ENCODE peak calls at places on chromosomes 13 and 19, in seven cellular contexts. One of them, this sample, is unnamed. For H3K36me3, the result is how much of the 10 kb centered on the place peaks cover.

GRCh38 chr13:111337206-111337605 is 16.8 kb downstream of the TEX29 start:
- DNase-seq in suprapubic skin: no peak
- DNase-seq in pancreas: no peak
- DNase-seq in ascending aorta: no peak
- DNase-seq in brain microvascular endothelial cell: peak
- DNase-seq in lower lobe of right lung: no peak
- DNase-seq in thyroid gland: no peak
- DNase-seq in this sample: no peak

GRCh38 chr19:35557539-35558399 is 5.7 kb downstream of the ATP4A start:
- DNase-seq in suprapubic skin: no peak
- DNase-seq in thyroid gland: peak
- DNase-seq in brain microvascular endothelial cell: peak
- DNase-seq in ascending aorta: no peak
- DNase-seq in lower lobe of right lung: peak
- DNase-seq in pancreas: peak
- DNase-seq in this sample: peak

GRCh38 chr13:76863022-76863421 is 23.2 kb downstream of the KCTD12 start:
- DNase-seq in ascending aorta: no peak
- DNase-seq in lower lobe of right lung: no peak
- DNase-seq in suprapubic skin: no peak
- DNase-seq in pancreas: no peak
- DNase-seq in thyroid gland: no peak
- DNase-seq in brain microvascular endothelial cell: no peak
- DNase-seq in this sample: no peak

GRCh38 chr13:20424959-20425358 is 100.7 kb downstream of the CRYL1 start:
- DNase-seq in pancreas: no peak
- DNase-seq in suprapubic skin: no peak
- DNase-seq in brain microvascular endothelial cell: no peak
- DNase-seq in ascending aorta: no peak
- DNase-seq in thyroid gland: no peak
- DNase-seq in lower lobe of right lung: no peak
- DNase-seq in this sample: no peak

GRCh38 chr19:56333506-56333905 is 18.9 kb upstream of the ZSCAN5A start:
- DNase-seq in lower lobe of right lung: no peak
- DNase-seq in pancreas: no peak
- DNase-seq in thyroid gland: peak
- DNase-seq in suprapubic skin: no peak
- DNase-seq in brain microvascular endothelial cell: peak
- DNase-seq in ascending aorta: no peak
- DNase-seq in this sample: no peak

GRCh38 chr13:26921918-26922317 is 161.3 kb upstream of the GPR12 start:
- DNase-seq in lower lobe of right lung: no peak
- DNase-seq in thyroid gland: no peak
- DNase-seq in suprapubic skin: no peak
- DNase-seq in brain microvascular endothelial cell: no peak
- DNase-seq in pancreas: no peak
- DNase-seq in ascending aorta: no peak
- DNase-seq in this sample: no peak

GRCh38 chr13:29679357-29680050 is 84.0 kb upstream of the SLC7A1 start:
- DNase-seq in lower lobe of right lung: no peak
- DNase-seq in ascending aorta: no peak
- DNase-seq in thyroid gland: no peak
- DNase-seq in pancreas: peak
- DNase-seq in suprapubic skin: no peak
- DNase-seq in brain microvascular endothelial cell: no peak
- DNase-seq in this sample: peak

GRCh38 chr13:45101327-45102018 is 18.8 kb upstream of the GTF2F2 start:
- DNase-seq in brain microvascular endothelial cell: no peak
- DNase-seq in ascending aorta: no peak
- DNase-seq in lower lobe of right lung: no peak
- DNase-seq in thyroid gland: no peak
- DNase-seq in suprapubic skin: no peak
- DNase-seq in pancreas: no peak
- DNase-seq in this sample: no peak

GRCh38 chr13:45047394-45048328 is 58.3 kb downstream of the GPALPP1 start:
- DNase-seq in brain microvascular endothelial cell: peak
- DNase-seq in pancreas: peak
- DNase-seq in lower lobe of right lung: peak
- DNase-seq in thyroid gland: peak
- DNase-seq in suprapubic skin: no peak
- DNase-seq in ascending aorta: no peak
- DNase-seq in this sample: peak

GRCh38 chr13:52846567-52847321 is 1.7 kb downstream of the PCDH8 start:
- DNase-seq in brain microvascular endothelial cell: no peak
- DNase-seq in ascending aorta: no peak
- DNase-seq in lower lobe of right lung: peak
- DNase-seq in suprapubic skin: no peak
- DNase-seq in thyroid gland: peak
- DNase-seq in pancreas: peak
- DNase-seq in this sample: peak

GRCh38 chr13:52847682-52848432 is 583 bp downstream of the PCDH8 start:
- DNase-seq in suprapubic skin: no peak
- DNase-seq in thyroid gland: no peak
- DNase-seq in brain microvascular endothelial cell: no peak
- DNase-seq in pancreas: peak
- DNase-seq in ascending aorta: no peak
- DNase-seq in lower lobe of right lung: no peak
- DNase-seq in this sample: no peak

GRCh38 chr13:52849727-52850395 is 1.4 kb upstream of the PCDH8 start:
- DNase-seq in pancreas: no peak
- DNase-seq in brain microvascular endothelial cell: no peak
- DNase-seq in suprapubic skin: no peak
- DNase-seq in ascending aorta: no peak
- DNase-seq in thyroid gland: no peak
- DNase-seq in lower lobe of right lung: no peak
- DNase-seq in this sample: no peak

GRCh38 chr13:52847322-52847681 is 1.1 kb downstream of the PCDH8 start:
- DNase-seq in ascending aorta: no peak
- DNase-seq in suprapubic skin: no peak
- DNase-seq in brain microvascular endothelial cell: no peak
- DNase-seq in lower lobe of right lung: no peak
- DNase-seq in pancreas: no peak
- DNase-seq in thyroid gland: no peak
- DNase-seq in this sample: no peak

DNA sequence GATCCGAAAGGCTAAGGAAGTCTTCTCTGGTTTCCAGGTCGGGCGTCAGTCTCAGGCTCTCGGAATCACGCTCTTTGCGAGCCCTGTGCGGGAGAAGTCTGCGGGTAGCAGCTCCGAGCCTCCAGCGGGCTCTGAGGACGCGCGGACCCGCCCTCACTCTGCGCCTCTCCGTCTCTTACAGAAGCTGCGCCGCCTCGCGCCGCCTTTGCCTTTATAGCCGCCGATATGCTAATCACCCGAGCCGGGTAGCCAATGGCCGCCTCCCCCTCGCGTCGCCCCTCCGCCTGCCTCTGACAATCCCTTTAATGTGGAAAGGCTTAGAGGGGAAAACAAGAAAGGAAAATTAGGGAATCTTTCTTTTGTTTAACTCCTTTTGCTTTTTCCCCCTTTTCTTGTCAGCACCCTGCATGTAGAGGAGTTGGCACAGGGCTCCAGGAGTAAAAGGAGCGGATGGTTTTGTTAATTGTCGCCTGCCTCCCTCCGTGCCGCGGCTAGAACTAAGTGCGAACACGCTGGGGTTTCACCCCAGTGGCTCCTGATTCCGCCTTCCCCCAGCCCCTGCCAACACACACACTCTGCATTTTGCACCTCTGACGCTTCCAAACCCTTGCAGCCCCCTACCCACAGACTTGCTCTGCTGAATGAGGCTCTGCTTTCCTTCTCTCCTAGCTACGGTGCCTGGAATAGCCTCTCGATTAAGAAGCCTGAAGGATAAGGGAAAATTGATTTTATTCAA is at the start of gene PCDH8:
- DNase-seq in brain microvascular endothelial cell: no peak
- DNase-seq in suprapubic skin: no peak
- DNase-seq in lower lobe of right lung: peak
- DNase-seq in ascending aorta: no peak
- DNase-seq in pancreas: peak
- DNase-seq in thyroid gland: no peak
- DNase-seq in this sample: no peak
- TF ChIP-seq CTCF in brain microvascular endothelial cell: no peak
- TF ChIP-seq CTCF in suprapubic skin: no peak
- TF ChIP-seq CTCF in lower lobe of right lung: no peak
- TF ChIP-seq CTCF in ascending aorta: no peak
- TF ChIP-seq CTCF in pancreas: no peak
- TF ChIP-seq CTCF in thyroid gland: no peak
- TF ChIP-seq CTCF in this sample: no peak

GRCh38 chr19:34213283-34213682 is 41.0 kb downstream of the LSM14A start:
- DNase-seq in suprapubic skin: no peak
- DNase-seq in ascending aorta: no peak
- DNase-seq in thyroid gland: no peak
- DNase-seq in brain microvascular endothelial cell: no peak
- DNase-seq in lower lobe of right lung: no peak
- DNase-seq in pancreas: no peak
- DNase-seq in this sample: no peak
- H3K36me3 ChIP-seq in suprapubic skin: half or more
- H3K36me3 ChIP-seq in ascending aorta: under half
- H3K36me3 ChIP-seq in thyroid gland: under half
- H3K36me3 ChIP-seq in brain microvascular endothelial cell: under half
- H3K36me3 ChIP-seq in lower lobe of right lung: half or more
- H3K36me3 ChIP-seq in pancreas: under half
- H3K36me3 ChIP-seq in this sample: under half

GRCh38 chr13:47545630-47546029 is 455.4 kb downstream of the SUCLA2 start:
- DNase-seq in suprapubic skin: no peak
- DNase-seq in ascending aorta: no peak
- DNase-seq in thyroid gland: no peak
- DNase-seq in pancreas: no peak
- DNase-seq in lower lobe of right lung: no peak
- DNase-seq in brain microvascular endothelial cell: no peak
- DNase-seq in this sample: no peak

GRCh38 chr13:47548294-47548825 is 452.7 kb downstream of the SUCLA2 start:
- DNase-seq in suprapubic skin: no peak
- DNase-seq in lower lobe of right lung: no peak
- DNase-seq in ascending aorta: no peak
- DNase-seq in pancreas: no peak
- DNase-seq in brain microvascular endothelial cell: no peak
- DNase-seq in thyroid gland: no peak
- DNase-seq in this sample: no peak

GRCh38 chr13:47546963-47547345 is 454.1 kb downstream of the SUCLA2 start:
- DNase-seq in lower lobe of right lung: no peak
- DNase-seq in pancreas: no peak
- DNase-seq in brain microvascular endothelial cell: no peak
- DNase-seq in thyroid gland: no peak
- DNase-seq in suprapubic skin: no peak
- DNase-seq in ascending aorta: no peak
- DNase-seq in this sample: no peak

GRCh38 chr13:47546265-47546962 is 454.7 kb downstream of the SUCLA2 start:
- DNase-seq in lower lobe of right lung: no peak
- DNase-seq in thyroid gland: no peak
- DNase-seq in suprapubic skin: no peak
- DNase-seq in brain microvascular endothelial cell: no peak
- DNase-seq in pancreas: no peak
- DNase-seq in ascending aorta: no peak
- DNase-seq in this sample: peak

DNA sequence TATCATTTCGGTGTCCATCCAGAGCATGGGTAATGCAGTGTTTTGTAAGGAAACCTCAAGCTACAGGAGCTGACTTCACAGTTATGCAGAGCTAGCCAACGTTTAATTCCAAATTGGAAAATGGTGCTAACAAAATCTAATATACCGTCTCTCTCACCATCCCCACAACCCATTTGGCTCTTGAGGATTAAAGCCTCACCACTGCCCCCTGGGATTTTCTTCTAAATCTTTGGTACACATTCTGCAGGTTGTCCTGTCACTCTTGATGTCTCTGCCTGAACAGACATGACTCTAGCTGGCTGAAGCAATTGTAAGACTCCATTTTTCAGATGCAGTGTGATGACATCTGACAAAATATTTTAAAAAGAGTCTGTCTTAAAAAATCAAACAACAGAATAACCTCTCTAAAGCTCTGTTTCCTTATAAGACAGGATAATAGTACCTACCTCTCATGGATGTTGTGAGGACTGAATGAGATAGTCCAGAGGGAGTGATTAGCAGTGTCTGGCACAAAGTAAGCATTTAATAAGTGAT is 451.8 kb downstream of the SUCLA2 start:
- DNase-seq in ascending aorta: no peak
- DNase-seq in brain microvascular endothelial cell: no peak
- DNase-seq in suprapubic skin: no peak
- DNase-seq in pancreas: no peak
- DNase-seq in lower lobe of right lung: no peak
- DNase-seq in thyroid gland: no peak
- DNase-seq in this sample: no peak
- TF ChIP-seq CTCF in ascending aorta: no peak
- TF ChIP-seq CTCF in brain microvascular endothelial cell: peak
- TF ChIP-seq CTCF in suprapubic skin: no peak
- TF ChIP-seq CTCF in pancreas: no peak
- TF ChIP-seq CTCF in lower lobe of right lung: no peak
- TF ChIP-seq CTCF in thyroid gland: no peak
- TF ChIP-seq CTCF in this sample: no peak

DNA sequence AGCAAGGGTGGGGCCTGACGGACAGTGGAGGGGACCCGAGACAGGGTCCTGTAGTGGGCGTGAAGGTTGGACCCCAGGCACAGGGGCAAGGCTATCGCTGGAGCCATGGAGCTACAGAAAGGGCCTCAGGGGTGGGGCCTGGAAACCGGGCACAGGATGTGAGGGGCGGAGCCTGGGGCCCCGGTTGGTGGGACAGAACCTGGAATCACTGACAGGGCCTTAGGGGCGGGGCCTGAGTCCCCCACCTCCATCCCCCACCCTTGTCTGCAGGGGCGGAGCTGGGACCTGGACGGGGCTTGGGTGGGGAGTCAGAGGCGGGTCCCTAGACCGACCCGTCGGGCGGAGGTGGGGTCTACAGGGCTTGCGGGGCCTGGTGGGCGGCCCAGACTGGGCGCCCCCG is 26.0 kb downstream of the DCAF15 start:
- DNase-seq in lower lobe of right lung: peak
- DNase-seq in ascending aorta: peak
- DNase-seq in brain microvascular endothelial cell: no peak
- DNase-seq in suprapubic skin: peak
- DNase-seq in pancreas: peak
- DNase-seq in thyroid gland: peak
- DNase-seq in this sample: peak
- H3K36me3 ChIP-seq in lower lobe of right lung: under half
- H3K36me3 ChIP-seq in ascending aorta: under half
- H3K36me3 ChIP-seq in brain microvascular endothelial cell: under half
- H3K36me3 ChIP-seq in suprapubic skin: under half
- H3K36me3 ChIP-seq in pancreas: under half
- H3K36me3 ChIP-seq in thyroid gland: under half
- H3K36me3 ChIP-seq in this sample: half or more

DNA sequence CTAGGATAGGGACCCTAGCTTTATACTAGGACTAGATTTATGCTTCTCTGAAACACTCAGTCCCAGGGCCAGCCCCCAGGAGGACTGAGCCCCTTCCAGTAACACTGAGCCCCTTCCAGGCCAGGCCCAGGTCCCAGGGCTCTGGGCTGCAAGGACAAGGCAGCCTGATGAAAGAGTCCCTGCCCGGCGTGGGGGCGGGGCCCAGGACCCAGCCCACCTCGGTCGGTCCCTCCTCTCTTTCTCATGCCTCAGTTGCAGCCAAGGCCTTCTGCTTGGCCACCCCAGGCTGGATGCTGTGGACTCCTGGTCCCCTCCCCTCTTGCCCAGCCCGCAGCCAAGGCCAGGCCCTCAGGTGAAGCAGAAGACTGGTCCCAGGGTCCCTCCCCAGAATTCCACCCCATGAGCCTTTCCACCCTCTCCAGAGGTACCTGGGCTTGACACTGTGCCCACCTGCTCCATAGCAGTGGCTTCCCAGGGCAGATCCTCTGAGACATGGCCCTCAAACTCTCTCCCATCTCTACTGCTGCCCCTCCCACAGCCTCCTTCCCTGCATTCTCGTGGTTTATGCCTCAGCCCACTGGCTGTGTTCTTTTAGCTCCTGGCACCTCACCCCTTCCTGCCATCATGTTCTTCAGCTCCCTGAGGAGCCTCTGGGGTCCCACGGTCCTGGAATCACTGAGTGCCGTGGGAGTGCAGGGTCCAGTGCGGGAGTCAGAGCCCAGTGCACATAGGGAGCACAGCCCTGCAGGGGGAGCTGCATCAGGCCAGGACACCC is 53.6 kb upstream of the C1QTNF9B start:
- DNase-seq in ascending aorta: no peak
- DNase-seq in lower lobe of right lung: no peak
- DNase-seq in brain microvascular endothelial cell: no peak
- DNase-seq in suprapubic skin: no peak
- DNase-seq in pancreas: peak
- DNase-seq in thyroid gland: no peak
- DNase-seq in this sample: no peak
- TF ChIP-seq CTCF in ascending aorta: no peak
- TF ChIP-seq CTCF in lower lobe of right lung: no peak
- TF ChIP-seq CTCF in brain microvascular endothelial cell: peak
- TF ChIP-seq CTCF in suprapubic skin: no peak
- TF ChIP-seq CTCF in pancreas: no peak
- TF ChIP-seq CTCF in thyroid gland: no peak
- TF ChIP-seq CTCF in this sample: no peak

This sample was measured in heart right ventricle.